ENCODE peak calls at places on chromosomes 12 and 14, in seven cellular contexts. One of them, this sample, is unnamed.

GRCh38 chr12:71772728-71773127 is 18.1 kb downstream of the RAB21 start:
- DNase-seq in CD8-positive, alpha-beta memory T cell: no peak
- DNase-seq in central memory CD4-positive, alpha-beta T cell: no peak
- DNase-seq in astrocyte of the spinal cord: no peak
- DNase-seq in NCI-H460: no peak
- DNase-seq in H1: no peak
- DNase-seq in stimulated activated CD8-positive, alpha-beta memory T cell treated with anti-CD3 and anti-CD28 coated beads, Interleukin-12 subunit alpha, Interleukin-12 subunit beta, amount 100 ng/mL, for 1 hour: no peak
- DNase-seq in this sample: no peak

GRCh38 chr12:57868870-57869609 is 22.5 kb upstream of the CTDSP2 start:
- DNase-seq in CD8-positive, alpha-beta memory T cell: no peak
- DNase-seq in stimulated activated CD8-positive, alpha-beta memory T cell treated with anti-CD3 and anti-CD28 coated beads, Interleukin-12 subunit alpha, Interleukin-12 subunit beta, amount 100 ng/mL, for 1 hour: no peak
- DNase-seq in H1: peak
- DNase-seq in NCI-H460: no peak
- DNase-seq in astrocyte of the spinal cord: no peak
- DNase-seq in central memory CD4-positive, alpha-beta T cell: no peak
- DNase-seq in this sample: no peak

GRCh38 chr14:97116546-97116945 is 319.4 kb downstream of the VRK1 start:
- DNase-seq in CD8-positive, alpha-beta memory T cell: no peak
- DNase-seq in stimulated activated CD8-positive, alpha-beta memory T cell treated with anti-CD3 and anti-CD28 coated beads, Interleukin-12 subunit alpha, Interleukin-12 subunit beta, amount 100 ng/mL, for 1 hour: no peak
- DNase-seq in central memory CD4-positive, alpha-beta T cell: no peak
- DNase-seq in NCI-H460: no peak
- DNase-seq in H1: no peak
- DNase-seq in astrocyte of the spinal cord: no peak
- DNase-seq in this sample: no peak

GRCh38 chr14:71206766-71207371 is 299.6 kb downstream of the PCNX1 start:
- DNase-seq in H1: no peak
- DNase-seq in NCI-H460: no peak
- DNase-seq in CD8-positive, alpha-beta memory T cell: no peak
- DNase-seq in central memory CD4-positive, alpha-beta T cell: no peak
- DNase-seq in astrocyte of the spinal cord: peak
- DNase-seq in stimulated activated CD8-positive, alpha-beta memory T cell treated with anti-CD3 and anti-CD28 coated beads, Interleukin-12 subunit alpha, Interleukin-12 subunit beta, amount 100 ng/mL, for 1 hour: no peak
- DNase-seq in this sample: no peak

GRCh38 chr14:102184678-102185040 is 45.0 kb downstream of the WDR20 start:
- DNase-seq in central memory CD4-positive, alpha-beta T cell: no peak
- DNase-seq in H1: no peak
- DNase-seq in stimulated activated CD8-positive, alpha-beta memory T cell treated with anti-CD3 and anti-CD28 coated beads, Interleukin-12 subunit alpha, Interleukin-12 subunit beta, amount 100 ng/mL, for 1 hour: no peak
- DNase-seq in CD8-positive, alpha-beta memory T cell: no peak
- DNase-seq in NCI-H460: no peak
- DNase-seq in astrocyte of the spinal cord: no peak
- DNase-seq in this sample: no peak

GRCh38 chr12:56988207-56988739 is 18.1 kb downstream of the ZBTB39 start:
- DNase-seq in central memory CD4-positive, alpha-beta T cell: no peak
- DNase-seq in H1: peak
- DNase-seq in stimulated activated CD8-positive, alpha-beta memory T cell treated with anti-CD3 and anti-CD28 coated beads, Interleukin-12 subunit alpha, Interleukin-12 subunit beta, amount 100 ng/mL, for 1 hour: no peak
- DNase-seq in NCI-H460: no peak
- DNase-seq in CD8-positive, alpha-beta memory T cell: no peak
- DNase-seq in astrocyte of the spinal cord: no peak
- DNase-seq in this sample: no peak

GRCh38 chr12:99920561-99920960 is 64.2 kb downstream of the ANKS1B start:
- DNase-seq in NCI-H460: no peak
- DNase-seq in astrocyte of the spinal cord: no peak
- DNase-seq in H1: no peak
- DNase-seq in CD8-positive, alpha-beta memory T cell: no peak
- DNase-seq in stimulated activated CD8-positive, alpha-beta memory T cell treated with anti-CD3 and anti-CD28 coated beads, Interleukin-12 subunit alpha, Interleukin-12 subunit beta, amount 100 ng/mL, for 1 hour: no peak
- DNase-seq in central memory CD4-positive, alpha-beta T cell: no peak
- DNase-seq in this sample: no peak

GRCh38 chr12:68336754-68337343 is 4.7 kb upstream of the MDM1 start:
- DNase-seq in astrocyte of the spinal cord: no peak
- DNase-seq in stimulated activated CD8-positive, alpha-beta memory T cell treated with anti-CD3 and anti-CD28 coated beads, Interleukin-12 subunit alpha, Interleukin-12 subunit beta, amount 100 ng/mL, for 1 hour: no peak
- DNase-seq in H1: no peak
- DNase-seq in NCI-H460: no peak
- DNase-seq in CD8-positive, alpha-beta memory T cell: no peak
- DNase-seq in central memory CD4-positive, alpha-beta T cell: no peak
- DNase-seq in this sample: no peak

GRCh38 chr12:69007166-69007857 is 74.3 kb upstream of the CPM start:
- DNase-seq in NCI-H460: peak
- DNase-seq in H1: no peak
- DNase-seq in CD8-positive, alpha-beta memory T cell: no peak
- DNase-seq in central memory CD4-positive, alpha-beta T cell: no peak
- DNase-seq in stimulated activated CD8-positive, alpha-beta memory T cell treated with anti-CD3 and anti-CD28 coated beads, Interleukin-12 subunit alpha, Interleukin-12 subunit beta, amount 100 ng/mL, for 1 hour: no peak
- DNase-seq in astrocyte of the spinal cord: peak
- DNase-seq in this sample: no peak

GRCh38 chr12:74535536-74535935 is 2.1 kb upstream of the ATXN7L3B start:
- DNase-seq in NCI-H460: no peak
- DNase-seq in CD8-positive, alpha-beta memory T cell: no peak
- DNase-seq in central memory CD4-positive, alpha-beta T cell: no peak
- DNase-seq in astrocyte of the spinal cord: no peak
- DNase-seq in H1: no peak
- DNase-seq in stimulated activated CD8-positive, alpha-beta memory T cell treated with anti-CD3 and anti-CD28 coated beads, Interleukin-12 subunit alpha, Interleukin-12 subunit beta, amount 100 ng/mL, for 1 hour: no peak
- DNase-seq in this sample: no peak

GRCh38 chr12:104303538-104304151 is at the start of gene EID3:
- DNase-seq in NCI-H460: peak
- DNase-seq in CD8-positive, alpha-beta memory T cell: peak
- DNase-seq in stimulated activated CD8-positive, alpha-beta memory T cell treated with anti-CD3 and anti-CD28 coated beads, Interleukin-12 subunit alpha, Interleukin-12 subunit beta, amount 100 ng/mL, for 1 hour: peak
- DNase-seq in astrocyte of the spinal cord: peak
- DNase-seq in H1: peak
- DNase-seq in central memory CD4-positive, alpha-beta T cell: peak
- DNase-seq in this sample: no peak

GRCh38 chr12:28024231-28024995 is 51.9 kb upstream of the PTHLH start:
- DNase-seq in CD8-positive, alpha-beta memory T cell: no peak
- DNase-seq in stimulated activated CD8-positive, alpha-beta memory T cell treated with anti-CD3 and anti-CD28 coated beads, Interleukin-12 subunit alpha, Interleukin-12 subunit beta, amount 100 ng/mL, for 1 hour: no peak
- DNase-seq in H1: no peak
- DNase-seq in astrocyte of the spinal cord: peak
- DNase-seq in central memory CD4-positive, alpha-beta T cell: no peak
- DNase-seq in NCI-H460: no peak
- DNase-seq in this sample: no peak

This sample was measured in Panc1.